ENCODE peak calls at places on chromosome 12, in ten cellular contexts. P, L, M, E, K, V, O, C, Y and R are unnamed samples.

GRCh38 chr12:93247313-93248057 is 130.2 kb upstream of the NUDT4 start:
- DNase-seq in P (no peak), E (no peak), M (no peak), L (no peak), Y (no peak), O (no peak), K (no peak), V (no peak), C (no peak), R (no peak)

GRCh38 chr12:125340791-125341190 is 275.6 kb downstream of the AACS start:
- DNase-seq in V (peak; percentile 82), E (peak; percentile 20), P (no peak), Y (no peak), K (peak; percentile 58), O (no peak), C (peak; percentile 29), M (no peak), L (peak; percentile 8), R (no peak)

GRCh38 chr12:11819643-11820042 is 170.2 kb downstream of the ETV6 start:
- DNase-seq in Y (no peak), V (no peak), K (no peak), C (no peak), M (no peak), P (no peak), L (no peak), E (no peak), O (no peak), R (no peak)

GRCh38 chr12:47087088-47087688 is 7.4 kb upstream of the AMIGO2 start:
- DNase-seq in V (no peak), M (no peak), Y (no peak), K (no peak), E (peak; percentile 81), L (no peak), P (no peak), C (peak; percentile 57), O (no peak), R (no peak)

GRCh38 chr12:107296681-107297086 is 203.3 kb upstream of the CRY1 start:
- DNase-seq in O (no peak), V (no peak), Y (no peak), L (no peak), P (no peak), C (no peak), K (peak; percentile 67), M (no peak), E (no peak), R (no peak)

GRCh38 chr12:105920161-105920684 is 218.5 kb downstream of the NUAK1 start:
- DNase-seq in C (no peak), Y (no peak), M (no peak), P (no peak), O (peak; percentile 62), K (no peak), V (no peak), E (no peak), L (no peak), R (no peak)

GRCh38 chr12:98498635-98499034 is 16.8 kb upstream of the TMPO start:
- DNase-seq in P (no peak), K (no peak), O (no peak), M (no peak), E (no peak), L (no peak), C (no peak), V (no peak), Y (no peak), R (no peak)

GRCh38 chr12:65649126-65649525 is 175.2 kb upstream of the HMGA2 start:
- DNase-seq in E (no peak), C (peak; percentile 9), M (no peak), Y (no peak), P (no peak), L (peak; percentile 68), O (no peak), K (peak; percentile 100), V (peak; percentile 100), R (no peak)

GRCh38 chr12:8831116-8831515 is 8.7 kb downstream of the A2ML1 start:
- DNase-seq in P (no peak), M (no peak), V (no peak), L (no peak), K (no peak), E (no peak), O (no peak), C (no peak), Y (no peak), R (no peak)

GRCh38 chr12:6124411-6125151 is at the start of gene VWF:
- DNase-seq in C (no peak), V (no peak), Y (no peak), K (no peak), M (no peak), P (no peak), L (no peak), O (no peak), E (no peak), R (no peak)